ENCODE peak calls at places on chromosomes 6 and 20, in five cellular contexts. One of them, this sample, is unnamed.

GRCh38 chr20:59771506-59772372 is 161.7 kb downstream of the SYCP2 start:
- DNase-seq in GM23338: no peak
- DNase-seq in fibroblast of the aortic adventitia: no peak
- DNase-seq in GM12865: no peak
- DNase-seq in H9: no peak
- DNase-seq in this sample: peak; percentile 35

GRCh38 chr6:11025911-11026635 is 18.0 kb downstream of the ELOVL2 start:
- DNase-seq in GM23338: peak; percentile 68
- DNase-seq in GM12865: peak; percentile 44
- DNase-seq in H9: peak; percentile 50
- DNase-seq in fibroblast of the aortic adventitia: no peak
- DNase-seq in this sample: no peak

GRCh38 chr20:49642808-49643207 is 70.9 kb downstream of the B4GALT5 start:
- DNase-seq in GM23338: no peak
- DNase-seq in GM12865: no peak
- DNase-seq in fibroblast of the aortic adventitia: no peak
- DNase-seq in H9: no peak
- DNase-seq in this sample: no peak

GRCh38 chr6:31621320-31621939 is 915 bp downstream of the PRRC2A start:
- DNase-seq in fibroblast of the aortic adventitia: no peak
- DNase-seq in H9: no peak
- DNase-seq in GM23338: no peak
- DNase-seq in GM12865: no peak
- DNase-seq in this sample: no peak

GRCh38 chr20:14673164-14673563 is 335.8 kb upstream of the FLRT3 start:
- DNase-seq in H9: no peak
- DNase-seq in fibroblast of the aortic adventitia: peak; percentile 34
- DNase-seq in GM23338: no peak
- DNase-seq in GM12865: no peak
- DNase-seq in this sample: no peak

GRCh38 chr6:11731423-11731822 is 47.2 kb downstream of the ADTRP start:
- DNase-seq in GM12865: no peak
- DNase-seq in fibroblast of the aortic adventitia: no peak
- DNase-seq in H9: no peak
- DNase-seq in GM23338: no peak
- DNase-seq in this sample: no peak

GRCh38 chr20:36093025-36093803 is 61.3 kb upstream of the EPB41L1 start:
- DNase-seq in GM12865: peak; percentile 47
- DNase-seq in GM23338: no peak
- DNase-seq in fibroblast of the aortic adventitia: no peak
- DNase-seq in H9: no peak
- DNase-seq in this sample: peak; percentile 66

GRCh38 chr20:24448170-24448569 is 21.3 kb upstream of the SYNDIG1 start:
- DNase-seq in H9: no peak
- DNase-seq in fibroblast of the aortic adventitia: no peak
- DNase-seq in GM12865: no peak
- DNase-seq in GM23338: no peak
- DNase-seq in this sample: no peak

GRCh38 chr20:21608777-21609176 is 94.9 kb upstream of the NKX2-2 start:
- DNase-seq in GM23338: no peak
- DNase-seq in H9: no peak
- DNase-seq in fibroblast of the aortic adventitia: no peak
- DNase-seq in GM12865: no peak
- DNase-seq in this sample: no peak

GRCh38 chr6:149925974-149926777 is 3.3 kb upstream of the RAET1G start:
- DNase-seq in GM12865: peak; percentile 56
- DNase-seq in GM23338: peak; percentile 94
- DNase-seq in fibroblast of the aortic adventitia: peak; percentile 78
- DNase-seq in H9: peak; percentile 90
- DNase-seq in this sample: peak; percentile 91

GRCh38 chr6:37134622-37135191 is 35.2 kb upstream of the PIM1 start:
- DNase-seq in GM23338: no peak
- DNase-seq in fibroblast of the aortic adventitia: peak; percentile 96
- DNase-seq in H9: no peak
- DNase-seq in GM12865: no peak
- DNase-seq in this sample: peak; percentile 74

GRCh38 chr6:136254851-136255466 is 4.8 kb upstream of the MTFR2 start:
- DNase-seq in GM23338: no peak
- DNase-seq in fibroblast of the aortic adventitia: no peak
- DNase-seq in H9: no peak
- DNase-seq in GM12865: no peak
- DNase-seq in this sample: no peak

GRCh38 chr20:49646126-49646525 is 67.6 kb downstream of the B4GALT5 start:
- DNase-seq in H9: no peak
- DNase-seq in GM12865: no peak
- DNase-seq in GM23338: no peak
- DNase-seq in fibroblast of the aortic adventitia: peak; percentile 32
- DNase-seq in this sample: no peak

GRCh38 chr20:2386516-2387179 is 5.9 kb downstream of the TGM6 start:
- DNase-seq in GM23338: no peak
- DNase-seq in fibroblast of the aortic adventitia: peak; percentile 43
- DNase-seq in H9: no peak
- DNase-seq in GM12865: no peak
- DNase-seq in this sample: no peak

GRCh38 chr6:122609881-122610689 is at the start of gene PKIB:
- DNase-seq in H9: peak; percentile 82
- DNase-seq in fibroblast of the aortic adventitia: peak; percentile 32
- DNase-seq in GM23338: peak; percentile 91
- DNase-seq in GM12865: peak; percentile 62
- DNase-seq in this sample: peak; percentile 72
- TF ChIP-seq CTCF in H9: peak; percentile 43
- TF ChIP-seq CTCF in fibroblast of the aortic adventitia: no peak
- TF ChIP-seq CTCF in GM23338: peak; percentile 12
- TF ChIP-seq CTCF in GM12865: no peak
- TF ChIP-seq CTCF in this sample: peak; percentile 53

GRCh38 chr6:47766445-47766844 is 15.4 kb upstream of the OPN5 start:
- DNase-seq in H9: no peak
- DNase-seq in GM12865: no peak
- DNase-seq in fibroblast of the aortic adventitia: no peak
- DNase-seq in GM23338: no peak
- DNase-seq in this sample: no peak
- TF ChIP-seq CTCF in H9: no peak
- TF ChIP-seq CTCF in GM12865: no peak
- TF ChIP-seq CTCF in fibroblast of the aortic adventitia: no peak
- TF ChIP-seq CTCF in GM23338: no peak
- TF ChIP-seq CTCF in this sample: no peak

GRCh38 chr6:34169897-34170296 is 24.0 kb upstream of the GRM4 start:
- DNase-seq in GM23338: no peak
- DNase-seq in H9: no peak
- DNase-seq in fibroblast of the aortic adventitia: no peak
- DNase-seq in GM12865: no peak
- DNase-seq in this sample: no peak
- TF ChIP-seq CTCF in GM23338: no peak
- TF ChIP-seq CTCF in H9: no peak
- TF ChIP-seq CTCF in fibroblast of the aortic adventitia: no peak
- TF ChIP-seq CTCF in GM12865: no peak
- TF ChIP-seq CTCF in this sample: no peak

DNA sequence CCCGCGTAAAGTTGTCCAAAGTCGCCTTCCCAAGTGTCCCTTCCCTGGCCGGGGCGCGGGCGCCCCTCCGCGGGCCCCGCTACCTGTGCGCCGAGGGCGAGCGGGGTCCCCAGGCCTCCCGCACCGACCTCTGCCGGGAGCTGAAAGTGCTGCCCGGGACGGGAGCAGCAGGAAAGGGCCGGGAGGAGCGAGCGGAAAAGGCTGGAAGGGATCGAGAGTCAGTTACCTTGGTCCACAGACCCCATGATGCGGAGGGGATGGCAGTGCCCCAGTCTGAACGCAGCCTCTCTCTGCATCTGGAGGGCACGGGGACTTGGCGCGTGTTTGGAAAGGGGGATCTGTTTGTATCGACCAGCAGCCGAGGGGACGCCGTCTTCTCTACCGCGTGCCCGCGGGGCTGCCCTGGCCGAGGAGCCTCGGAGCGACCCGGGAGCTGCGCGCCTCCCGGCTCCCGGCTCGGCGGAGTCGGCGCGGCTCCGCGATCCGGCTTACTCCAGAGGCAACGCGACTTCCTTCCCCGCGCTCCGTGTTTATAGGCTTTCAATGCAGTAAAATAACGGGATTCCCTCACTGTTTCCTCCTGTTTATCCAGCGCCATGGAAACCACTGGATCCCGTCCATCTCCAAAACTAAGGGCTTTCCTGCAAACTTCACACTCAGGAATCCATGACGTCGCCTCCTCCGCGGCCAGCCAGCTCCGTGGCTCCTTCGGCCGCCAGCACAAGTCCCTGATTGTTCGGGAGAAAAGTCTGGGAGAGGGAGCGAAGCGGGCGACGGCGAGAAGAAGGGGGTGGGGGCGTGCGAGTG is 20.0 kb upstream of the NFATC2 start:
- DNase-seq in GM23338: peak; percentile 83
- DNase-seq in H9: peak; percentile 67
- DNase-seq in fibroblast of the aortic adventitia: peak; percentile 94
- DNase-seq in GM12865: no peak
- DNase-seq in this sample: peak; percentile 89
- TF ChIP-seq CTCF in GM23338: peak; percentile 17
- TF ChIP-seq CTCF in H9: peak; percentile 34
- TF ChIP-seq CTCF in fibroblast of the aortic adventitia: no peak
- TF ChIP-seq CTCF in GM12865: no peak
- TF ChIP-seq CTCF in this sample: peak; percentile 26

DNA sequence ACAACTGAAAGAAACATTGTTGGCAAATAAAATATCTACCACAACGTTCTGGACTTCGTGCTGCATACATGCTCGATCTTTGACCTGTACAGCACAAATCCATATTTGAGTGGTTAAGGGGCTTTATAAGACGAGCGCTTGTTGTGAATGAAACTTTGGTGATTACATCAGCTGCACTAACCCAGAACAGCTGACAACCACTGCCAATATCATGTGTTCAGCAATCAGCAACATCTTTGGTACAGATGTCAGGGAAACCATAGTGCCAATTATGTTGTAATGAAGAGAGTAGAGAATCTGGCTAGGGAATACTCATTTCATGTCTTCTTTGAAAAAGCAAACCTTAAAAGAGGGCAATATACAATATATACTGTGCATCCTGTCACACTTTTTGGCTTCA is 188.6 kb upstream of the NT5E start:
- DNase-seq in GM23338: no peak
- DNase-seq in H9: no peak
- DNase-seq in fibroblast of the aortic adventitia: no peak
- DNase-seq in GM12865: no peak
- DNase-seq in this sample: no peak
- TF ChIP-seq CTCF in GM23338: no peak
- TF ChIP-seq CTCF in H9: no peak
- TF ChIP-seq CTCF in fibroblast of the aortic adventitia: no peak
- TF ChIP-seq CTCF in GM12865: no peak
- TF ChIP-seq CTCF in this sample: no peak

GRCh38 chr6:169964440-169965212 is 213.2 kb downstream of the ERMARD start:
- DNase-seq in GM23338: no peak
- DNase-seq in fibroblast of the aortic adventitia: no peak
- DNase-seq in GM12865: no peak
- DNase-seq in H9: no peak
- DNase-seq in this sample: no peak

GRCh38 chr6:169961772-169962561 is 210.5 kb downstream of the ERMARD start:
- DNase-seq in fibroblast of the aortic adventitia: no peak
- DNase-seq in H9: peak; percentile 73
- DNase-seq in GM23338: peak; percentile 75
- DNase-seq in GM12865: no peak
- DNase-seq in this sample: peak; percentile 88

GRCh38 chr6:169960891-169961611 is 209.6 kb downstream of the ERMARD start:
- DNase-seq in GM23338: no peak
- DNase-seq in GM12865: no peak
- DNase-seq in fibroblast of the aortic adventitia: no peak
- DNase-seq in H9: peak; percentile 29
- DNase-seq in this sample: peak; percentile 10

GRCh38 chr6:169963581-169964297 is 212.3 kb downstream of the ERMARD start:
- DNase-seq in GM23338: no peak
- DNase-seq in H9: peak; percentile 27
- DNase-seq in GM12865: no peak
- DNase-seq in fibroblast of the aortic adventitia: no peak
- DNase-seq in this sample: peak; percentile 75

DNA sequence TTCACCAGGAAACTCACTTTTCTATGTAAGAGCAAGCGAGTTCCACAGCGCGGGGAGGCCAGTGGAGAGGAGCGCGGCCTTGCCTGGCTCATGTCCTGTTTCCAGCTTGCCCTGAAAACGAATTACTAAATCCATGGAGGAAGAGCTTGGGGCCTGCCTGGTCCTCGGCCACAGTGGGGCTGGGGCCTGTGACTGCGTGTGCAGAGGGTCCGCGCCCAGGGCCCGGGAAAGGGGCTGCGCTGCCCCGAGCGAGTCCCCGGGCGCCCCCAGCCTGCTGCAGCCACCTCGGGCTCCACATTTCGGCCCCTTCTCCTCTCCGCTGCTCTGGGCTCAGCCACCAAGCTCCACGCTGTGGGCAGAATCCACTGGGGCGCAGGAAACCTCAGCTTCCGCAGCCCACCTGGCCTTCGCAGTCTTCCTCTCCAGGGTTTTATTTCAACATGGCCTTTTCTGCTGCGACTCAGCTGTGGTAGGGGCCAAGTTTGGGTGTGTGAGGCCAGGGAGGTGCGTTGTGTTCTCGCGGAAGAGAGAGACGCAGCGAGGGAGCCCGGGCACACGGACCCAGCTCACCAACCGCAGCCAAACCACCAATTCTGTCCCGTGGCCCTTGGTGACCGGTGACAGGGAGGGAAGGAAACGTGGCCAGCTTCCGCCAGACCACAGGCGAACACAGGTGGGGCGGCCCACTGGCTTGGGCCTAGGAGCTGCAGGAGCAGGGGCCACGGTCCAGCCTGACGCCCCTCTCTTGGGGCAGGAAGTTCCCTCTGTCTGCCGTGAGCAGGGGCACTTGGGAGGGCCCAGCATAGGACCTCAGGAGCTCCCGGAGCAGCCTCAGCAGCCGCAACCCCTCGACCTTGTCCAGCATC is 211.4 kb downstream of the ERMARD start:
- DNase-seq in H9: peak; percentile 36
- DNase-seq in fibroblast of the aortic adventitia: no peak
- DNase-seq in GM12865: no peak
- DNase-seq in GM23338: no peak
- DNase-seq in this sample: peak; percentile 61
- TF ChIP-seq CTCF in H9: no peak
- TF ChIP-seq CTCF in fibroblast of the aortic adventitia: no peak
- TF ChIP-seq CTCF in GM12865: no peak
- TF ChIP-seq CTCF in GM23338: no peak
- TF ChIP-seq CTCF in this sample: no peak

GRCh38 chr6:114735118-114735730 is 392.4 kb upstream of the HS3ST5 start:
- DNase-seq in GM23338: peak; percentile 22
- DNase-seq in H9: no peak
- DNase-seq in GM12865: no peak
- DNase-seq in fibroblast of the aortic adventitia: no peak
- DNase-seq in this sample: no peak
- TF ChIP-seq CTCF in GM23338: peak; percentile 41
- TF ChIP-seq CTCF in H9: peak; percentile 49
- TF ChIP-seq CTCF in GM12865: no peak
- TF ChIP-seq CTCF in fibroblast of the aortic adventitia: no peak
- TF ChIP-seq CTCF in this sample: no peak

GRCh38 chr20:48015943-48016723 is 230.9 kb upstream of the SULF2 start:
- DNase-seq in fibroblast of the aortic adventitia: peak; percentile 83
- DNase-seq in GM23338: no peak
- DNase-seq in GM12865: no peak
- DNase-seq in H9: no peak
- DNase-seq in this sample: no peak
- TF ChIP-seq CTCF in fibroblast of the aortic adventitia: no peak
- TF ChIP-seq CTCF in GM23338: no peak
- TF ChIP-seq CTCF in GM12865: no peak
- TF ChIP-seq CTCF in H9: no peak
- TF ChIP-seq CTCF in this sample: no peak